ENCODE peak calls at places on chromosome 20, in four cellular contexts. E, I, J and L are unnamed samples.

GRCh38 chr20:1509237-1509636 is 18.0 kb upstream of the SIRPB2 start:
- DNase-seq in E (peak; percentile 32), I (peak; percentile 25), J (peak; percentile 6), L (no peak)

GRCh38 chr20:31484001-31484400 is 8.9 kb downstream of the REM1 start:
- DNase-seq in E (no peak), I (no peak), J (no peak), L (no peak)

GRCh38 chr20:17421493-17421892 is 109.7 kb downstream of the BFSP1 start:
- DNase-seq in E (no peak), I (no peak), J (no peak), L (no peak)

GRCh38 chr20:48215536-48215935 is 430.3 kb upstream of the SULF2 start:
- DNase-seq in E (peak; percentile 60), I (no peak), J (no peak), L (no peak)

GRCh38 chr20:36591854-36592641 is 13.5 kb upstream of the RAB5IF start:
- DNase-seq in E (peak; percentile 35), I (peak; percentile 73), J (peak; percentile 53), L (no peak)

GRCh38 chr20:16966276-16966880 is 218.2 kb downstream of the OTOR start:
- DNase-seq in E (no peak), I (no peak), J (no peak), L (no peak)

GRCh38 chr20:57396212-57396611 is 5.0 kb downstream of the RBM38 start:
- DNase-seq in E (no peak), I (no peak), J (no peak), L (no peak)

GRCh38 chr20:47503685-47504084 is 2.0 kb downstream of the NCOA3 start:
- DNase-seq in E (no peak), I (no peak), J (no peak), L (no peak)

GRCh38 chr20:25057234-25058050 is 497 bp downstream of the ACSS1 start:
- DNase-seq in E (peak; percentile 83), I (no peak), J (peak; percentile 50), L (peak; percentile 72)

GRCh38 chr20:42258568-42258967 is 640.4 kb upstream of the CHD6 start:
- DNase-seq in E (no peak), I (no peak), J (no peak), L (no peak)

GRCh38 chr20:1840865-1841553 is 54.2 kb upstream of the SIRPA start:
- DNase-seq in E (no peak), I (no peak), J (no peak), L (no peak)

GRCh38 chr20:5796369-5797040 is 46.3 kb downstream of the SHLD1 start:
- DNase-seq in E (no peak), I (peak; percentile 31), J (no peak), L (no peak)

GRCh38 chr20:23244207-23244915 is 106.2 kb upstream of the NXT1 start:
- DNase-seq in E (no peak), I (no peak), J (no peak), L (peak; percentile 58)

GRCh38 chr20:57312138-57312537 is 17.5 kb upstream of the SPO11 start:
- DNase-seq in E (no peak), I (no peak), J (no peak), L (no peak)

DNA sequence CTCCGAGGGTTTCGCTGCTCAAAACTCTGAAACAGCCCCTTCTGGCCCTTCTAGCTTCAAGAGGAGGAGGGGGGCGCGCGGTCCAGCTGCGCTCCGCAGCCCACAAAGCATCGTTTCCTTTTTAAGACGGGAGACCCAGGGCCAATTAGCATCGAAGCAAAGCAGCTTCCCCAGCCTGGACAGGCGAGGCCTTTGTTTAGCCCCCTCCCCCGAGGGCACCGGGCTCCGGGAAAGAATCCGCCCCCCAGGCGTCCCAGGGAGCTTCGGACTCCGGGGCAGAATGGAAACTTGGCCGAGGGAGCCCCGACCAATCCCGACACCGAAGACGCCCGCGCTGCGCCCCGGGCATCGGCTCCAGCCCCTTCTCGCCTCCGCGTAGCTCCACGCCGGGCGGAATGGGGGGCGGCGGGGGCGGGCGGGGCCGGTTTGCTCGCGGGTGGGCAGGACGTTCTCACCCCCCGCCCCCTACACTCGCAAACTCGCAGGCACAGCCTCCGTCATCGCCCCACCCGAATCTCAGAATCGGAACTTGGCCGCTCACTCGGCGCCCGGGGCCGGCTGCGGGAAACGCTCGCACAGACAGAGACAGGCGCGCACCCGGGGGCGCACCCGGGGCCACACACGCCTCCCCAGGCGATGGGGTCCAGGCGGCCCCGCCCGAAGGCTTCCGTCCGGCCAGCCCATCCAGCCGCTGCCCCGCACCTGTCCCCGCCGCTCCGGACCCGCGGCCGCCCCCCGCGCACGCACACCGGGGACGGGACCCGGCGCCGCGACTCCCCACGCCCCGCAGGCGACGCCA is 626 bp downstream of the NKAIN4 start:
- DNase-seq in E (no peak), I (no peak), J (peak; percentile 10), L (no peak)
- H3K4me3 ChIP-seq in E (no peak overlapping the region), I (no peak overlapping the region), J (peak overlapping the region; percentile 4), L (no peak overlapping the region)

GRCh38 chr20:45338121-45339030 is 9.8 kb downstream of the SDC4 start:
- DNase-seq in E (no peak), I (peak; percentile 74), J (no peak), L (no peak)
- H3K4me1 ChIP-seq in E (peaks cover 68% of the 10 kb centered on the region), I (peaks cover 76% of the 10 kb centered on the region), J (peaks cover 53% of the 10 kb centered on the region), L (peaks cover 65% of the 10 kb centered on the region)

GRCh38 chr20:11728937-11729336 is 188.8 kb upstream of the BTBD3 start:
- DNase-seq in E (no peak), I (no peak), J (no peak), L (no peak)
- H3K4me3 ChIP-seq in E (no peak overlapping the region), I (no peak overlapping the region), J (no peak overlapping the region), L (no peak overlapping the region)

GRCh38 chr20:32512047-32512385 is 73.1 kb downstream of the NOL4L start:
- DNase-seq in E (no peak), I (no peak), J (no peak), L (no peak)

GRCh38 chr20:32509639-32510066 is 75.5 kb downstream of the NOL4L start:
- DNase-seq in E (peak; percentile 30), I (peak; percentile 91), J (no peak), L (no peak)

GRCh38 chr20:32510120-32510600 is 75.0 kb downstream of the NOL4L start:
- DNase-seq in E (no peak), I (no peak), J (no peak), L (no peak)

GRCh38 chr20:32511358-32512046 is 73.6 kb downstream of the NOL4L start:
- DNase-seq in E (no peak), I (no peak), J (no peak), L (no peak)

DNA sequence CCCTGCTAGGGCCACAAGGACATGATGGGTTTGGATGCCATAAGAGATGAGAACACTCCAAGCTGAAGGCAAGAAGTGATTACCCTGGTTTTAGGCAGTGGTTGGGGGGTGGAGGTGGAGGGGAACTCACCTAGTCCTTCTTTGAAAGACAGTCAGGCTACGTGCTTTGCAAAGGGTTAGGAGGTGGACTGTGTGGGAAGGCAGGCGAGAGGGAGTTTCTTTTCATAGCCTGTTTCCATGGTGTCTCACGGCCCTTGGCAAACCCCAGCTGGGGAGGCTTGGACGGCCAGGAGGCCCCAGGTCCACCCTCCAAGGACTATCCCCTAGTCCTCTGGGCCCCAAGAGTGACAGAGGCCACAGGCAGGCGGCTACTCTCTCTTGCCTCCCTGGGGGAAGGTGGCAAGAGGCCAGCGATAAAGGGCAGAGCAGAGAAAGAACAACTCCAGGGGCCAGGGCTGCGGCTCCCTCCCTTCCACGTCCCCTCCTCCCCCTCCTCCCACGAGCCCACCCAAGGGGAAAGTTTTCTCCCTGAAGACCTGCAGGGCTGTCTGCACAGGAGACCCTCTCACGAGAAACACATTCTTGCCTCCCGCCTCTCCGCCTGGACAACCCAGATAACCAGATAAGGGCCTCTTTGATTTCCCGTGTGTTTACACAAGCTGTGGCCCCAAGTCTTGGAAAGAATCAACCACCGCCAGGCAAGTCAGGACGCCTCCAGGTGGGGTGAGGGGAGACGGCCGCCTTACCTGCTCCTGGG is 74.4 kb downstream of the NOL4L start:
- DNase-seq in E (no peak), I (peak; percentile 44), J (peak; percentile 45), L (no peak)
- H3K4me1 ChIP-seq in E (no peaks in the 10 kb centered on the region), I (peaks cover 60% of the 10 kb centered on the region), J (peaks cover 42% of the 10 kb centered on the region), L (peaks cover 4% of the 10 kb centered on the region)

GRCh38 chr20:32697608-32698007 is 23.9 kb upstream of the C20orf203 start:
- DNase-seq in E (no peak), I (no peak), J (no peak), L (no peak)
- H3K4me3 ChIP-seq in E (no peak overlapping the region), I (no peak overlapping the region), J (no peak overlapping the region), L (no peak overlapping the region)